ENCODE peak calls at places on chromosomes 13 and 19, in eight cellular contexts. W is NCI-H446 treated with DMSO at 0.1 percent for 48 hours; O is HL-60; T is stimulated activated naive CD4-positive, alpha-beta T cell treated with Interleukin-2 at 50 U/mL for 16 hours; M is activated CD8-positive, alpha-beta memory T cell treated with anti-CD3 and anti-CD28 coated beads for 4 hours; S is HT1080; K is stimulated activated naive CD8-positive, alpha-beta T cell treated with anti-CD3 and anti-CD28 coated beads, Interleukin-15, Interleukin-2, amounts not matched to agents 100 U/mL and 50 U/mL, for 24 hours; V is activated naive CD4-positive, alpha-beta T cell treated with anti-CD3 and anti-CD28 coated beads for 36 hours. L is an unnamed sample.

GRCh38 chr19:16588089-16588823 is 16.0 kb upstream of the SLC35E1 start:
- DNase-seq in K (peak; percentile 77), W (no peak), T (peak; percentile 35), M (no peak), S (no peak), V (peak; percentile 89), O (peak; percentile 89), L (no peak)

GRCh38 chr19:12244370-12244769 is 50.3 kb downstream of the ZNF44 start:
- DNase-seq in W (no peak), V (no peak), K (no peak), S (no peak), T (no peak), M (no peak), O (no peak), L (no peak)

GRCh38 chr13:73810647-73811046 is 323.6 kb downstream of the KLF12 start:
- DNase-seq in K (no peak), S (no peak), T (no peak), M (no peak), W (no peak), O (no peak), V (no peak), L (no peak)

GRCh38 chr19:34403784-34404108 is 453 bp upstream of the PDCD2L start:
- DNase-seq in S (no peak), V (no peak), M (no peak), W (no peak), T (peak; percentile 31), K (no peak), O (no peak), L (no peak)

GRCh38 chr13:21242236-21242635 is 65.8 kb downstream of the MRPL57 start:
- DNase-seq in S (no peak), K (no peak), W (no peak), V (no peak), M (no peak), T (no peak), O (no peak), L (no peak)

GRCh38 chr19:47391510-47392223 is 27.7 kb downstream of the MEIS3 start:
- DNase-seq in W (peak; percentile 30), M (peak; percentile 61), V (peak; percentile 91), K (peak; percentile 88), T (peak; percentile 67), O (peak; percentile 87), S (peak; percentile 64), L (peak; percentile 31)

GRCh38 chr19:44657211-44657921 is 13.7 kb downstream of the PVR start:
- DNase-seq in T (peak; percentile 55), O (peak; percentile 72), M (peak; percentile 34), W (no peak), K (peak; percentile 78), S (peak; percentile 55), V (peak; percentile 79), L (no peak)

GRCh38 chr13:112513761-112514160 is 74.2 kb downstream of the TUBGCP3 start:
- DNase-seq in W (no peak), V (no peak), S (no peak), O (no peak), T (no peak), K (no peak), M (no peak), L (no peak)

GRCh38 chr13:50255639-50256038 is 240.4 kb downstream of the KCNRG start:
- DNase-seq in S (no peak), O (no peak), K (no peak), V (no peak), T (no peak), W (no peak), M (no peak), L (no peak)

GRCh38 chr13:96199315-96199714 is 109.4 kb downstream of the HS6ST3 start:
- DNase-seq in K (no peak), O (no peak), V (no peak), W (no peak), M (no peak), T (no peak), S (no peak), L (no peak)

GRCh38 chr19:36916991-36917390 is 859 bp downstream of the ZNF568 start:
- DNase-seq in T (no peak), K (no peak), V (no peak), W (no peak), S (peak; percentile 2), M (no peak), O (peak; percentile 1), L (no peak)

GRCh38 chr13:31001647-31002046 is 69.2 kb downstream of the TEX26 start:
- DNase-seq in T (no peak), S (no peak), V (no peak), O (no peak), M (no peak), K (no peak), W (no peak), L (no peak)

GRCh38 chr19:47231215-47232054 is 436 bp upstream of the BBC3 start:
- DNase-seq in O (peak; percentile 58), K (peak; percentile 93), V (peak; percentile 95), T (peak; percentile 88), W (peak; percentile 57), M (peak; percentile 86), S (peak; percentile 82), L (no peak)

GRCh38 chr19:47210689-47211316 is 20.2 kb downstream of the BBC3 start:
- DNase-seq in S (peak; percentile 78), V (peak; percentile 94), W (peak; percentile 14), O (peak; percentile 83), K (peak; percentile 85), T (peak; percentile 64), M (peak; percentile 65), L (peak; percentile 43)

GRCh38 chr13:47226516-47226915 is 329.7 kb upstream of the HTR2A start:
- DNase-seq in M (no peak), V (no peak), T (no peak), S (peak; percentile 51), K (no peak), O (no peak), W (no peak), L (no peak)

GRCh38 chr19:4803736-4804695 is 12.5 kb downstream of the FEM1A start:
- DNase-seq in O (peak; percentile 61), W (no peak), K (peak; percentile 80), S (peak; percentile 21), M (peak; percentile 25), T (peak; percentile 49), V (peak; percentile 72), L (no peak)

GRCh38 chr13:96551540-96551939 is 442.7 kb downstream of the OXGR1 start:
- DNase-seq in O (no peak), S (no peak), V (no peak), T (no peak), M (no peak), K (no peak), W (no peak), L (no peak)

GRCh38 chr13:33178197-33178699 is 107.3 kb downstream of the STARD13 start:
- DNase-seq in O (no peak), S (no peak), V (no peak), T (no peak), M (no peak), K (no peak), W (no peak), L (no peak)

GRCh38 chr19:5186293-5187050 is 154.1 kb downstream of the PTPRS start:
- DNase-seq in W (peak; percentile 20), M (no peak), S (peak; percentile 10), V (no peak), T (no peak), K (no peak), O (no peak), L (no peak)

GRCh38 chr19:35449347-35450043 is 1.4 kb downstream of the FFAR2 start:
- DNase-seq in M (no peak), W (no peak), O (no peak), K (no peak), S (no peak), V (no peak), T (no peak), L (no peak)

GRCh38 chr13:29991343-29991742 is 140.9 kb upstream of the UBL3 start:
- DNase-seq in M (no peak), T (no peak), O (no peak), K (no peak), W (no peak), V (no peak), S (peak; percentile 95), L (no peak)

L was measured in DMS 273 treated with DMSO at 0.1 percent for 48 hours.